ENCODE peak calls at places on chromosomes 2 and 18, in eight cellular contexts. T is breast epithelium; U is A549; C is lower leg skin; Z is upper lobe of right lung; K is CD8-positive, alpha-beta T cell; R is neural progenitor cell; I is heart left ventricle. J is an unnamed sample.

GRCh38 chr2:43106767-43107527 is 119.5 kb downstream of the ZFP36L2 start:
- DNase-seq in R (peak), C (no peak), T (no peak), I (no peak), Z (no peak), K (no peak), U (no peak), J (no peak)

GRCh38 chr2:136658201-136658600 is 107.1 kb upstream of the THSD7B start:
- DNase-seq in Z (no peak), R (no peak), K (no peak), I (no peak), T (no peak), U (no peak), C (no peak), J (no peak)

GRCh38 chr2:119730598-119731278 is 29.0 kb upstream of the PTPN4 start:
- DNase-seq in C (no peak), Z (peak), R (no peak), K (no peak), U (no peak), T (no peak), I (no peak), J (no peak)

GRCh38 chr2:131431336-131431735 is 44.6 kb upstream of the TUBA3D start:
- DNase-seq in T (no peak), U (no peak), I (no peak), Z (no peak), K (no peak), C (no peak), R (no peak), J (no peak)

GRCh38 chr18:25144835-25145234 is 207.1 kb downstream of the ZNF521 start:
- DNase-seq in Z (no peak), T (no peak), U (no peak), C (no peak), K (no peak), I (peak), R (no peak), J (no peak)

GRCh38 chr2:112626604-112627059 is 19.1 kb upstream of the SLC20A1 start:
- DNase-seq in R (peak), T (no peak), I (peak), U (peak), K (peak), C (peak), Z (peak), J (peak)

GRCh38 chr2:221353191-221353590 is 218.9 kb downstream of the EPHA4 start:
- DNase-seq in I (no peak), Z (no peak), R (no peak), C (no peak), K (no peak), U (no peak), T (no peak), J (no peak)

GRCh38 chr18:69567813-69568488 is 167.3 kb downstream of the DOK6 start:
- DNase-seq in I (no peak), T (no peak), R (peak), K (no peak), Z (no peak), U (no peak), C (no peak), J (no peak)

GRCh38 chr2:125490308-125490707 is 1165.7 kb upstream of the GYPC start:
- DNase-seq in R (no peak), I (no peak), Z (no peak), U (no peak), C (no peak), T (no peak), K (no peak), J (no peak)

GRCh38 chr2:141767051-141767450 is 363.8 kb downstream of the LRP1B start:
- DNase-seq in K (no peak), I (no peak), R (no peak), Z (no peak), U (no peak), T (no peak), C (no peak), J (no peak)

GRCh38 chr2:200736646-200737274 is 75.0 kb upstream of the BZW1 start:
- DNase-seq in T (no peak), R (no peak), U (no peak), I (no peak), C (no peak), K (no peak), Z (no peak), J (no peak)

GRCh38 chr2:229340086-229340760 is 69.1 kb upstream of the PID1 start:
- DNase-seq in Z (no peak), T (no peak), R (no peak), U (no peak), I (no peak), C (no peak), K (no peak), J (no peak)

GRCh38 chr2:210541280-210541902 is 15.0 kb upstream of the CPS1 start:
- DNase-seq in K (no peak), C (no peak), Z (no peak), U (no peak), I (no peak), T (no peak), R (no peak), J (no peak)

GRCh38 chr18:78818495-78818894 is 161.1 kb upstream of the SALL3 start:
- DNase-seq in K (no peak), I (no peak), Z (no peak), T (no peak), C (no peak), R (no peak), U (no peak), J (no peak)

GRCh38 chr2:70520825-70521224 is 32.8 kb downstream of the TGFA start:
- DNase-seq in U (no peak), T (no peak), I (no peak), K (no peak), Z (no peak), C (peak), R (no peak), J (no peak)

GRCh38 chr18:13501896-13502295 is 224.5 kb downstream of the FAM210A start:
- DNase-seq in K (no peak), R (no peak), I (no peak), T (no peak), C (no peak), Z (no peak), U (no peak), J (no peak)

GRCh38 chr2:24950100-24950499 is 21.7 kb downstream of the DNAJC27 start:
- DNase-seq in T (no peak), I (no peak), Z (no peak), R (no peak), C (no peak), K (no peak), U (no peak), J (no peak)

GRCh38 chr18:21991081-21991534 is 178.3 kb upstream of the GATA6 start:
- DNase-seq in U (no peak), C (peak), K (no peak), Z (no peak), T (no peak), I (no peak), R (peak), J (no peak)

GRCh38 chr2:81976998-81977397 is 1672.4 kb upstream of the LRRTM1 start:
- DNase-seq in C (no peak), T (no peak), Z (no peak), I (no peak), K (no peak), U (no peak), R (no peak), J (no peak)

GRCh38 chr18:14945286-14945685 is 197.3 kb downstream of the ANKRD30B start:
- DNase-seq in C (peak), R (no peak), T (no peak), U (no peak), I (no peak), K (no peak), Z (no peak), J (no peak)
- TF ChIP-seq CTCF in C (no peak), R (no peak), T (no peak), U (no peak), I (no peak), K (no peak), Z (no peak), J (no peak)

GRCh38 chr2:177617849-177618248 is 225.3 kb downstream of the AGPS start:
- DNase-seq in T (no peak), K (no peak), U (no peak), I (peak), R (no peak), C (no peak), Z (no peak), J (no peak)

GRCh38 chr2:177622516-177622915 is 229.9 kb downstream of the AGPS start:
- DNase-seq in T (no peak), C (no peak), Z (no peak), K (no peak), U (no peak), I (no peak), R (peak), J (no peak)

GRCh38 chr2:177616066-177616465 is 223.5 kb downstream of the AGPS start:
- DNase-seq in C (no peak), Z (no peak), U (no peak), I (no peak), T (no peak), K (no peak), R (no peak), J (no peak)

GRCh38 chr2:177616731-177617130 is 224.2 kb downstream of the AGPS start:
- DNase-seq in T (no peak), C (no peak), I (no peak), R (no peak), Z (no peak), K (no peak), U (no peak), J (no peak)

DNA sequence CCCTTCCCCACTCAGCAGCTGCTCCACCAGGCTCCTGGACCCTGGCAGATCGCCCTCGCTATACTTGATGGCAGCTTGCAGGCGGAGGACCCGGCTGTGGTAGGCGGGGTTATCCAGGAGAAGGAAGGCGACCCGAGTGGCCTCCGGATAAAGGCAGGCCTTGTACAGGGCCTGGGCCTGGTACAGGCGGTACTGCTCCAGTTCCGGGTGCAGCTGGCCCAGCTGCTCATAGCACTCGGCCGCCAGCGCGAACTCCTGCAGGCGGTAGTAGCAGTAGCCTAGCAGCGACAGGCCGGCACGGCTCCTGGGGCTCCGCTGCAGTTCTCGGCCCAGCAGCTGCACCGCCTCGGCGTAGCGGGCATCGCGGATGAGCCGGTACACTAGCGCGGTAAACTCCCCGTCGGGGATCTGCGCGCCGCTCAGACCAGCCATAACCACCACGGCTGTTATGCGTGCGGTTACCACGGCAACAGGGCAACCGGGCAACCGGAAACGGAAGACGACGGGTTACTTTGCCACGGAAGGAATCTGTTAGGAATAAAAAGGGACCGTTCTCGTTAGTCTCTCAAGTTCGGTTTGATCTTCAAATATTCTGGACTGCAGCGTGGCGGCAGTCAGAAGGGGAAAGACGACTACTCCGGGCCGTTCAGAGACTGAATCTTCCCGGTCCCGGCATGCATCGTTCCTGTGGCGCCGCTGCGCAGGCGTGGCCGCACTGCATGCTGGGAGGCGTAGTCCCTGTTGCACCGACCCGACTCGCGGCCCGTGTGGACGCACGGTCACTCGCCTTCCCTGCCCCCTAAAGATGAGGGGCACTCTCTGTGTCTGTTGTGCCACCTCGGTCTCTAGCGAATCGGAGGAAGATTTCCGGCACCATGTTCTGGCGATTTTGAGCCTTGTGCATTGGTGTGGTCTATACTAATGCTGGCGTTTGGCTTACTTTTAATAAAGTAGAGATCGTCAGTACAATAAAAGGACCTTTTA is 226.0 kb downstream of the AGPS start:
- DNase-seq in R (peak), C (peak), Z (peak), U (peak), I (peak), K (peak), T (peak), J (peak)
- TF ChIP-seq CTCF in R (no peak), C (no peak), Z (no peak), U (no peak), I (no peak), K (no peak), T (no peak), J (no peak)

GRCh38 chr18:59272971-59273935 is at the start of gene RAX:
- DNase-seq in R (peak), T (no peak), I (no peak), Z (no peak), C (no peak), K (no peak), U (peak), J (no peak)
- TF ChIP-seq CTCF in R (peak), T (no peak), I (no peak), Z (no peak), C (no peak), K (no peak), U (no peak), J (no peak)

GRCh38 chr2:74130211-74130995 is 17.3 kb downstream of the BOLA3 start:
- DNase-seq in I (no peak), T (no peak), U (no peak), C (no peak), R (no peak), K (no peak), Z (no peak), J (no peak)

GRCh38 chr2:74131901-74132300 is 15.8 kb downstream of the BOLA3 start:
- DNase-seq in R (no peak), C (no peak), K (no peak), U (no peak), Z (no peak), I (no peak), T (no peak), J (no peak)

GRCh38 chr2:74128206-74128605 is 19.5 kb downstream of the BOLA3 start:
- DNase-seq in R (no peak), Z (no peak), T (no peak), I (no peak), K (no peak), U (no peak), C (no peak), J (no peak)
- TF ChIP-seq CTCF in R (peak), Z (no peak), T (no peak), I (no peak), K (no peak), U (no peak), C (no peak), J (no peak)

GRCh38 chr2:103367877-103368276 is 606.0 kb downstream of the TMEM182 start:
- DNase-seq in K (no peak), U (no peak), R (no peak), T (no peak), I (no peak), Z (no peak), C (no peak), J (no peak)
- TF ChIP-seq CTCF in K (no peak), U (no peak), R (no peak), T (no peak), I (no peak), Z (no peak), C (no peak), J (no peak)

GRCh38 chr2:170696948-170697347 is 18.2 kb upstream of the SP5 start:
- DNase-seq in T (no peak), R (no peak), K (no peak), C (no peak), Z (no peak), I (no peak), U (no peak), J (no peak)
- TF ChIP-seq CTCF in T (no peak), R (no peak), K (no peak), C (no peak), Z (no peak), I (no peak), U (no peak), J (no peak)

DNA sequence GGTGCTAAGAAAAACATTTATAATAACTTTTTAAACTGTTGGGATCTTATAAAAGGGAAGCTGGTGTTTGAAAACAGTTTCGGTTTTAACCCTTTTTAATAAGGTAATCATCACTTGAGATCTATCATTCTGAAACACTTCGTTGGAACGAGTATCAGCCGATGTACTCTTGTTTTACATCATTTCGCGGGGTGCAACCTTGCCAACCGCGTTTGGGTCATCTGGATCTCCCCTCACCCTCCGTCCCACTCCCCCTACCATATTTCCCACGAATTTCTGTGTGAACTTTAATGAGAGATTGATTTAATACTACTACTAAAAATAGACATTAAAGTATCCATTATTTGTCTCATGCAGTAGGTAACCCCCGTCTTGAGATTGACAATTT is 1.3 kb downstream of the CREB1 start:
- DNase-seq in U (no peak), Z (no peak), T (no peak), R (peak), I (no peak), C (no peak), K (no peak), J (no peak)
- TF ChIP-seq CTCF in U (no peak), Z (no peak), T (no peak), R (no peak), I (no peak), C (no peak), K (no peak), J (no peak)

J was measured in omental fat pad.